ENCODE peak calls at places on chromosomes 1 and 21, in nine cellular contexts. C is sigmoid colon; U is endodermal cell; E is effector memory CD4-positive, alpha-beta T cell; B is heart right ventricle; D is CD4-positive, alpha-beta memory T cell; Z is OCI-LY7; W is pancreas; T is body of pancreas. K is an unnamed sample.

GRCh38 chr1:76084029-76084627 is 9.6 kb downstream of the ST6GALNAC3 start:
- DNase-seq in C (no peak), U (no peak), E (no peak), B (no peak), D (no peak), Z (no peak), W (peak; percentile 17), T (peak; percentile 35), K (no peak)

GRCh38 chr1:100443739-100444571 is 91.6 kb downstream of the CDC14A start:
- DNase-seq in C (peak; percentile 66), U (no peak), E (no peak), B (no peak), D (peak; percentile 61), Z (peak; percentile 33), W (no peak), T (no peak), K (no peak)

GRCh38 chr21:32380940-32381339 is 11.9 kb downstream of the URB1 start:
- DNase-seq in C (no peak), U (no peak), E (no peak), B (no peak), D (no peak), Z (no peak), W (no peak), T (no peak), K (no peak)

GRCh38 chr1:9838946-9839345 is 15.2 kb upstream of the CLSTN1 start:
- DNase-seq in C (peak; percentile 48), U (no peak), E (no peak), B (no peak), D (no peak), Z (no peak), W (no peak), T (no peak), K (no peak)

GRCh38 chr1:94726981-94727685 is 93.0 kb upstream of the SLC44A3 start:
- DNase-seq in C (no peak), U (no peak), E (no peak), B (no peak), D (no peak), Z (no peak), W (no peak), T (no peak), K (no peak)

GRCh38 chr1:198523183-198523942 is 17.1 kb downstream of the ATP6V1G3 start:
- DNase-seq in C (no peak), U (no peak), E (no peak), B (no peak), D (peak; percentile 62), Z (peak; percentile 57), W (no peak), T (no peak), K (no peak)

GRCh38 chr1:102970496-102971078 is 137.7 kb downstream of the COL11A1 start:
- DNase-seq in C (no peak), U (peak; percentile 62), E (no peak), B (no peak), D (no peak), Z (peak; percentile 71), W (no peak), T (peak; percentile 4), K (no peak)

GRCh38 chr1:34780528-34780927 is 486 bp upstream of the GJB3 start:
- DNase-seq in C (peak; percentile 48), U (peak; percentile 28), E (no peak), B (no peak), D (no peak), Z (no peak), W (no peak), T (no peak), K (no peak)

GRCh38 chr1:169890761-169891538 is 2.7 kb downstream of the SCYL3 start:
- DNase-seq in C (no peak), U (peak; percentile 65), E (no peak), B (no peak), D (peak; percentile 52), Z (peak; percentile 10), W (peak; percentile 58), T (peak; percentile 72), K (no peak)

GRCh38 chr1:18300376-18300775 is 180.4 kb upstream of the KLHDC7A start:
- DNase-seq in C (no peak), U (no peak), E (no peak), B (no peak), D (no peak), Z (no peak), W (no peak), T (no peak), K (no peak)

GRCh38 chr1:184510110-184510509 is 123.3 kb downstream of the C1orf21 start:
- DNase-seq in C (no peak), U (no peak), E (no peak), B (no peak), D (no peak), Z (no peak), W (no peak), T (no peak), K (no peak)

GRCh38 chr1:51231121-51231520 is 5.0 kb upstream of the RNF11 start:
- DNase-seq in C (no peak), U (no peak), E (no peak), B (no peak), D (no peak), Z (no peak), W (no peak), T (no peak), K (no peak)

GRCh38 chr21:28256420-28256831 is 736.3 kb downstream of the LTN1 start:
- DNase-seq in C (no peak), U (no peak), E (no peak), B (no peak), D (no peak), Z (no peak), W (peak; percentile 65), T (peak; percentile 60), K (no peak)
- H3K27ac ChIP-seq in C (no peak overlapping the region), U (no peak overlapping the region), E (no peak overlapping the region), B (no peak overlapping the region), D (no peak overlapping the region), Z (no peak overlapping the region), W (peak overlapping the region; percentile 91), T (peak overlapping the region; percentile 78), K (no peak overlapping the region)

GRCh38 chr1:53145619-53145941 is 3.1 kb upstream of the SLC1A7 start:
- DNase-seq in C (no peak), U (no peak), E (no peak), B (no peak), D (no peak), Z (no peak), W (no peak), T (no peak), K (no peak)

GRCh38 chr1:53145942-53146708 is 3.7 kb upstream of the SLC1A7 start:
- DNase-seq in C (peak; percentile 86), U (peak; percentile 60), E (no peak), B (peak; percentile 30), D (no peak), Z (no peak), W (peak; percentile 84), T (peak; percentile 91), K (peak; percentile 28)

GRCh38 chr1:53144201-53144600 is 1.8 kb upstream of the SLC1A7 start:
- DNase-seq in C (no peak), U (no peak), E (no peak), B (no peak), D (no peak), Z (no peak), W (no peak), T (no peak), K (no peak)

GRCh38 chr1:53143527-53143926 is 1.1 kb upstream of the SLC1A7 start:
- DNase-seq in C (no peak), U (no peak), E (no peak), B (no peak), D (no peak), Z (no peak), W (no peak), T (no peak), K (no peak)

GRCh38 chr1:53145051-53145600 is 2.7 kb upstream of the SLC1A7 start:
- DNase-seq in C (no peak), U (no peak), E (no peak), B (no peak), D (no peak), Z (no peak), W (no peak), T (no peak), K (no peak)
- H3K27ac ChIP-seq in C (peak overlapping the region; percentile 85), U (no peak overlapping the region), E (no peak overlapping the region), B (no peak overlapping the region), D (no peak overlapping the region), Z (no peak overlapping the region), W (peak overlapping the region; percentile 97), T (peak overlapping the region; percentile 96), K (no peak overlapping the region)

GRCh38 chr1:224358288-224358687 is 1.6 kb downstream of the CNIH4 start:
- DNase-seq in C (no peak), U (no peak), E (no peak), B (no peak), D (no peak), Z (no peak), W (no peak), T (no peak), K (no peak)

GRCh38 chr1:224359207-224359606 is 2.5 kb downstream of the CNIH4 start:
- DNase-seq in C (no peak), U (no peak), E (no peak), B (no peak), D (no peak), Z (no peak), W (no peak), T (no peak), K (no peak)

GRCh38 chr1:224356685-224357625 is at the start of gene CNIH4:
- DNase-seq in C (peak; percentile 96), U (peak; percentile 97), E (peak; percentile 87), B (peak; percentile 90), D (peak; percentile 94), Z (peak; percentile 97), W (peak; percentile 91), T (peak; percentile 96), K (peak; percentile 88)

GRCh38 chr1:224357626-224358124 is 996 bp downstream of the CNIH4 start:
- DNase-seq in C (no peak), U (no peak), E (no peak), B (no peak), D (no peak), Z (peak; percentile 18), W (no peak), T (peak; percentile 25), K (no peak)

DNA sequence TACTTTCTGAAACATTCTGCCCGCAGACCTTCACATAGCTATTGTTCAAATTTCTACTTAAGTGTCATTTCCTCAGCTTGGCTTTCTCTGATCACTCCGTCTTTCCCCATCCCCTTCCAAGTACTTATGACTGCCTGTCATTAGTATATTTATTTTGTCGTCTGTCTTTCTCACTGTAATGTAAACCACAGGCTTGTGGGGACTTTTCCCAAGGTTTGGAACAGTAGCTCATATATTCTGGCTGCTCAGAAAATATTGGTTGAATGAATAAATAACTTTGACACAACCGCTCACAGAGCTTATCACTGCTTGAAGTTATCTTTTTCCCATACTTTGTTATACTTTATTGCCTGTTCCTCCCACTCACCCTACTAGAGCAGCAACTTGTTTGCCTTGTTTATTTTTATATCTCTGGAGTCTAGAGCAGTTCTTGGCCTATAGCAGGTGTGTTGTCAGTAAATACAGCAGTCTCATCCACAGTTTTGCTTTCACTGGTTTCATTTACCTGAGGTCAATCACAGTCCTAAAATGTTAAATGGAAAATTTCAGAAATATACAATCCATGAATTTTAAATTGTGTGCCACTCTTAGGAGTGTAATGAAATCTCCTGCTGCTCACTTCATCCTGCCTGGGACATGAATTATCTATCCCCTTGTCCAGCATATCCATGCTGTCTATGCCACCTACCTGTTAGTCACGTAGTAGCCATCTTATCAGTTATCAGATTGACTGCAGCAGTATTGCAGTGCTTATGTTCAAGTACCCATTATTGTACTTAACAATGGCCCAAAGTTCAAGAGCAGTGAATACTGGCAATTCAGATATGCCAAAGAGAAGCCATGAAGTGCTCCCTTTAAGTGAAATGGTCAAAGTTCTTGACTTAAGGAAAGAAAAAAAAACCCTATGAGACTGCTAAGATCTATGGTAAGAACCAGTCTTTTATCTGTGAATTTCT is 2.4 kb upstream of the CNIH4 start:
- DNase-seq in C (no peak), U (no peak), E (no peak), B (no peak), D (no peak), Z (no peak), W (no peak), T (no peak), K (no peak)
- H3K27ac ChIP-seq in C (no peak overlapping the region), U (no peak overlapping the region), E (no peak overlapping the region), B (no peak overlapping the region), D (no peak overlapping the region), Z (no peak overlapping the region), W (no peak overlapping the region), T (no peak overlapping the region), K (no peak overlapping the region)

GRCh38 chr1:224623310-224623714 is 7.2 kb downstream of the CNIH3 start:
- DNase-seq in C (no peak), U (no peak), E (no peak), B (no peak), D (no peak), Z (no peak), W (no peak), T (no peak), K (no peak)
- H3K27ac ChIP-seq in C (no peak overlapping the region), U (no peak overlapping the region), E (peak overlapping the region; percentile 40), B (no peak overlapping the region), D (peak overlapping the region; percentile 59), Z (no peak overlapping the region), W (peak overlapping the region; percentile 79), T (peak overlapping the region; percentile 78), K (no peak overlapping the region)